ENCODE peak calls at places on chromosomes 3 and 15, in six cellular contexts. H is left lung; I is endothelial cell of umbilical vein; O is right atrium auricular region; C is activated CD8-positive, alpha-beta memory T cell treated with anti-CD3 and anti-CD28 coated beads, Interleukin-2, amount 50 U/mL, for 48 hours; X is lower leg skin. L is an unnamed sample.

GRCh38 chr3:177525987-177526712 is 328.9 kb upstream of the TBL1XR1 start:
- DNase-seq in H (no peak), I (no peak), O (no peak), C (no peak), X (no peak), L (no peak)

GRCh38 chr3:195897081-195897852 is 11.1 kb downstream of the TNK2 start:
- DNase-seq in H (no peak), I (peak), O (peak), C (no peak), X (no peak), L (no peak)

GRCh38 chr15:74655424-74655823 is 39.8 kb downstream of the CLK3 start:
- DNase-seq in H (no peak), I (peak), O (no peak), C (peak), X (peak), L (no peak)

GRCh38 chr3:169914321-169914720 is 2.9 kb downstream of the SAMD7 start:
- DNase-seq in H (no peak), I (peak), O (no peak), C (no peak), X (no peak), L (no peak)

GRCh38 chr3:150520408-150520807 is 25.9 kb downstream of the SERP1 start:
- DNase-seq in H (no peak), I (no peak), O (no peak), C (no peak), X (no peak), L (no peak)

GRCh38 chr3:70856414-70857162 is 544.1 kb upstream of the MDFIC2 start:
- DNase-seq in H (no peak), I (peak), O (no peak), C (no peak), X (no peak), L (no peak)

GRCh38 chr3:161031134-161031533 is 74.0 kb downstream of the B3GALNT1 start:
- DNase-seq in H (no peak), I (no peak), O (no peak), C (no peak), X (no peak), L (no peak)

GRCh38 chr15:96732704-96733103 is 402.2 kb downstream of the NR2F2 start:
- DNase-seq in H (no peak), I (no peak), O (no peak), C (no peak), X (no peak), L (no peak)

GRCh38 chr15:92392462-92392861 is 1.2 kb upstream of the ST8SIA2 start:
- DNase-seq in H (no peak), I (no peak), O (no peak), C (no peak), X (no peak), L (no peak)

GRCh38 chr3:139234491-139234890 is 109.3 kb upstream of the MRPS22 start:
- DNase-seq in H (no peak), I (no peak), O (no peak), C (no peak), X (no peak), L (no peak)

GRCh38 chr3:46994801-46995731 is 15.6 kb downstream of the NBEAL2 start:
- DNase-seq in H (no peak), I (no peak), O (no peak), C (no peak), X (no peak), L (no peak)

GRCh38 chr3:62771331-62772097 is 103.7 kb downstream of the CADPS start:
- DNase-seq in H (no peak), I (no peak), O (no peak), C (no peak), X (no peak), L (no peak)

GRCh38 chr15:55334997-55335396 is 16.0 kb downstream of the PIGB start:
- DNase-seq in H (no peak), I (no peak), O (no peak), C (no peak), X (no peak), L (no peak)

GRCh38 chr3:169028716-169029115 is 634.8 kb downstream of the MECOM start:
- DNase-seq in H (no peak), I (no peak), O (no peak), C (no peak), X (no peak), L (no peak)

GRCh38 chr3:157257101-157257500 is 97.2 kb upstream of the CCNL1 start:
- DNase-seq in H (no peak), I (no peak), O (no peak), C (no peak), X (no peak), L (no peak)

GRCh38 chr15:38660726-38661125 is 96.1 kb upstream of the RASGRP1 start:
- DNase-seq in H (no peak), I (no peak), O (no peak), C (no peak), X (no peak), L (no peak)

GRCh38 chr3:1442271-1442670 is 349.4 kb downstream of the CNTN6 start:
- DNase-seq in H (no peak), I (no peak), O (no peak), C (no peak), X (no peak), L (no peak)

GRCh38 chr15:47987908-47988532 is 132.8 kb upstream of the SLC24A5 start:
- DNase-seq in H (no peak), I (peak), O (no peak), C (no peak), X (no peak), L (no peak)

GRCh38 chr15:58212909-58213526 is 74.8 kb downstream of the AQP9 start:
- DNase-seq in H (no peak), I (peak), O (no peak), C (no peak), X (no peak), L (no peak)

GRCh38 chr3:181725033-181725775 is 13.5 kb downstream of the SOX2 start:
- DNase-seq in H (no peak), I (no peak), O (no peak), C (no peak), X (no peak), L (no peak)

L was measured in KG1.